ENCODE peak calls at places on chromosomes 16 and 17, in four cellular contexts. G is K562, J is HepG2, R is GM12878. D is an unnamed sample.
A peak's percentile ranks its signal among the peaks of the same experiment; 100 is the strongest.

GRCh38 chr16:49704586-49705155 is 151.2 kb downstream of the ZNF423 start:
- DNase-seq in G (no peak), J (no peak), R (no peak), D (no peak)

GRCh38 chr17:339193-340061 is 13.2 kb downstream of the RPH3AL start:
- DNase-seq in G (no peak), J (no peak), R (no peak), D (no peak)

GRCh38 chr16:17755158-17755557 is 284.4 kb upstream of the XYLT1 start:
- DNase-seq in G (no peak), J (no peak), R (no peak), D (no peak)

GRCh38 chr16:74469946-74470478 is 48.7 kb upstream of the CLEC18B start:
- DNase-seq in G (no peak), J (no peak), R (no peak), D (no peak)

GRCh38 chr17:27322026-27322425 is 28.1 kb downstream of the WSB1 start:
- DNase-seq in G (no peak), J (no peak), R (no peak), D (no peak)

GRCh38 chr16:75265911-75266701 is 14.7 kb upstream of the BCAR1 start:
- DNase-seq in G (peak; percentile 85), J (peak; percentile 84), R (no peak), D (no peak)

GRCh38 chr16:57036945-57037344 is 47.6 kb downstream of the NLRC5 start:
- DNase-seq in G (no peak), J (no peak), R (no peak), D (no peak)

GRCh38 chr16:66152841-66153525 is 213.5 kb upstream of the CDH5 start:
- DNase-seq in G (no peak), J (peak; percentile 64), R (no peak), D (no peak)

GRCh38 chr17:74369221-74369620 is 1.9 kb downstream of the GPR142 start:
- DNase-seq in G (peak; percentile 26), J (no peak), R (no peak), D (no peak)

GRCh38 chr17:1169913-1170312 is 9.9 kb downstream of the ABR start:
- DNase-seq in G (no peak), J (no peak), R (no peak), D (no peak)

GRCh38 chr17:2040219-2040827 is 1.5 kb upstream of the OVCA2 start:
- DNase-seq in G (no peak), J (no peak), R (no peak), D (no peak)

GRCh38 chr17:27808629-27809028 is 8.3 kb upstream of the NOS2 start:
- DNase-seq in G (no peak), J (no peak), R (peak; percentile 24), D (no peak)

GRCh38 chr17:44565866-44566443 is 8.7 kb downstream of the FZD2 start:
- DNase-seq in G (peak; percentile 44), J (no peak), R (no peak), D (no peak)

GRCh38 chr16:65124596-65124995 is 2.7 kb upstream of the CDH11 start:
- DNase-seq in G (no peak), J (no peak), R (no peak), D (no peak)

GRCh38 chr17:66123163-66123562 is 68.8 kb downstream of the CEP112 start:
- DNase-seq in G (no peak), J (no peak), R (no peak), D (no peak)

GRCh38 chr17:38732376-38733314 is 2.5 kb downstream of the CISD3 start:
- DNase-seq in G (no peak), J (no peak), R (no peak), D (no peak)

GRCh38 chr17:39700148-39700987 is 504 bp downstream of the ERBB2 start:
- DNase-seq in G (no peak), J (no peak), R (no peak), D (peak; percentile 59)

GRCh38 chr17:76997981-76998531 is 129.9 kb downstream of the MGAT5B start:
- DNase-seq in G (no peak), J (no peak), R (peak; percentile 71), D (no peak)

GRCh38 chr17:82270651-82271050 is 2.8 kb downstream of the CSNK1D start:
- DNase-seq in G (no peak), J (no peak), R (no peak), D (no peak)

GRCh38 chr16:86866986-86867722 is 288.8 kb downstream of the FOXL1 start:
- DNase-seq in G (no peak), J (no peak), R (no peak), D (no peak)

GRCh38 chr16:66247516-66248089 is 118.9 kb upstream of the CDH5 start:
- DNase-seq in G (no peak), J (no peak), R (no peak), D (no peak)

GRCh38 chr17:42194133-42194899 is at the start of gene GHDC:
- DNase-seq in G (peak; percentile 91), J (peak; percentile 80), R (peak; percentile 53), D (no peak)

GRCh38 chr16:53910990-53911389 is 207.0 kb downstream of the FTO start:
- DNase-seq in G (no peak), J (no peak), R (no peak), D (no peak)

GRCh38 chr16:57533618-57534336 is 2.6 kb downstream of the CCDC102A start:
- DNase-seq in G (no peak), J (no peak), R (no peak), D (no peak)

GRCh38 chr17:14205992-14206461 is 30.6 kb downstream of the CDRT15 start:
- DNase-seq in G (no peak), J (no peak), R (no peak), D (no peak)
- TF ChIP-seq GABPA in G (no peak), J (no peak), R (no peak), D (no peak)

GRCh38 chr16:3654249-3654991 is at the start of gene DNASE1:
- DNase-seq in G (peak; percentile 90), J (peak; percentile 91), R (peak; percentile 9), D (peak; percentile 61)
- TF ChIP-seq ATF2 in G (no peak), J (no peak), R (no peak), D (no peak)

DNA sequence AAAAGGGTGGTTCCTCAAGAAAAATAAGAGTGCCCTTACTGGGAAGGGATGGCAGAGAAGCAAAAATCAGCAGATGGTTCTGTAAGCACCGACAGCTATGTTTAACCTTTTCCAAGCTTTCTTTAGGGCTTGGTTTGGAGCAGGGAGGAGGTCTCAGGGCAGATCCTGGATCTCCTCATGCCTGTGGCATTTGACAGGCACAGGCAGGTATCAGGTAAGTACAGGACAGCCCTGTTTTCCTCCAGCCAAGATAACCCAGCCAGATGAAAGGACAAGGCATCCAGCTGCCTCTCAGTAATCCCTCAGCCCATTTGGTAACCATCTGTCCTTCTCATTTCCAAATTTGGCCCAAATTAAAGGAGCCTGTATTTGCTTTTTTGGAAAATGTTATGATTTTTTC is 141.5 kb downstream of the TOX3 start:
- DNase-seq in G (no peak), J (no peak), R (no peak), D (no peak)
- TF ChIP-seq GABPA in G (no peak), J (no peak), R (no peak), D (no peak)

GRCh38 chr16:19967963-19968362 is 83.3 kb upstream of the GPRC5B start:
- DNase-seq in G (no peak), J (no peak), R (no peak), D (no peak)
- TF ChIP-seq ATF2 in G (no peak), J (no peak), R (no peak), D (no peak)

GRCh38 chr16:85090873-85091521 is 21.3 kb downstream of the CIBAR2 start:
- DNase-seq in G (no peak), J (no peak), R (no peak), D (no peak)
- TF ChIP-seq GABPA in G (no peak), J (no peak), R (no peak), D (no peak)

GRCh38 chr17:18004901-18005305 is 32.2 kb downstream of the DRC3 start:
- DNase-seq in G (no peak), J (no peak), R (no peak), D (no peak)
- TF ChIP-seq ATF2 in G (no peak), J (no peak), R (no peak), D (no peak)

DNA sequence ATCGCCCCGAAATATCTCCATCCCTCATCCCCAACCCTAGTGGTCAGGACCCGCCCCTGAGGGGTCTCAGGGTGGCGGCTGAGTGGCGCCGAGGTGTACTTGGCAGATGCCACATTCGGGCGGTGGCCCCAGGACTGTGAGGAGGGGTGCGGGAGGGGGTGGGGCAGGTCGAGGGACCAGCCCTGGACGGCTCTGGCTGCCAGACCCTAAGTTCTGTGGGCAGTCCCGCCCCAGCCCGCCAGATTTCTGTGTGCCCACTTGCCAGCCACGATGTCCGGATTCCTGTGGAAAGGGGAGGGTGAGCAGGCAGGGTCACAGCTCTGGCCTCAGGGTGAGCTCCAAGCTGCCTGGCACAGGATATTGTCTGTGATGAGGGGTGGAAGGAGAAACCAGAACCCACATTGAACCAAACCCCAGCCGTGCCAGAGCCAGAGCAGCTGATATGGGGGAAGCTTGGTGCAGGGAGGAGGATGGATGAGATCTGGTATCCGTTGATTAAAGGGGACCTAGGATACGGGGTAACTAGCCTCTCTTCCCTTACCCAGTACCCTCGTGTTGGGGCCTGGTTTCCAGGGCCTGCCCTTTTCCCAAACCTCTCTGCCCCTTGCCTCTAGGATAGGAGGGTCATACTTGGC is 1.1 kb upstream of the CHAD start:
- DNase-seq in G (no peak), J (no peak), R (no peak), D (no peak)
- TF ChIP-seq GABPA in G (no peak), J (no peak), R (no peak), D (no peak)